ENCODE peak calls at places on chromosome 11, in ten cellular contexts. One of them, this sample, is unnamed.

GRCh38 chr11:110158317-110159200 is 65.4 kb downstream of the ZC3H12C start:
- DNase-seq in CD4-positive, CD25-positive, alpha-beta regulatory T cell: no peak
- DNase-seq in GM23248: no peak
- DNase-seq in IMR-90: no peak
- DNase-seq in body of pancreas: no peak
- DNase-seq in mesendoderm: peak; percentile 81
- DNase-seq in naive thymus-derived CD4-positive, alpha-beta T cell: no peak
- DNase-seq in sigmoid colon: no peak
- DNase-seq in uterus: no peak
- DNase-seq in endodermal cell: no peak
- DNase-seq in this sample: no peak

GRCh38 chr11:63888170-63889086 is 28.5 kb downstream of the RCOR2 start:
- DNase-seq in CD4-positive, CD25-positive, alpha-beta regulatory T cell: peak; percentile 75
- DNase-seq in GM23248: peak; percentile 78
- DNase-seq in IMR-90: peak; percentile 52
- DNase-seq in body of pancreas: peak; percentile 87
- DNase-seq in mesendoderm: peak; percentile 90
- DNase-seq in naive thymus-derived CD4-positive, alpha-beta T cell: peak; percentile 73
- DNase-seq in sigmoid colon: peak; percentile 81
- DNase-seq in uterus: peak; percentile 58
- DNase-seq in endodermal cell: peak; percentile 90
- DNase-seq in this sample: peak; percentile 59

GRCh38 chr11:111735262-111736116 is 30.7 kb downstream of the PPP2R1B start:
- DNase-seq in CD4-positive, CD25-positive, alpha-beta regulatory T cell: no peak
- DNase-seq in GM23248: peak; percentile 99
- DNase-seq in IMR-90: peak; percentile 99
- DNase-seq in body of pancreas: peak; percentile 68
- DNase-seq in mesendoderm: peak; percentile 65
- DNase-seq in naive thymus-derived CD4-positive, alpha-beta T cell: peak; percentile 7
- DNase-seq in sigmoid colon: peak; percentile 94
- DNase-seq in uterus: peak; percentile 90
- DNase-seq in endodermal cell: peak; percentile 57
- DNase-seq in this sample: no peak

GRCh38 chr11:82989628-82990404 is 81.9 kb downstream of the RAB30 start:
- DNase-seq in CD4-positive, CD25-positive, alpha-beta regulatory T cell: peak; percentile 31
- DNase-seq in GM23248: no peak
- DNase-seq in IMR-90: no peak
- DNase-seq in body of pancreas: no peak
- DNase-seq in mesendoderm: no peak
- DNase-seq in naive thymus-derived CD4-positive, alpha-beta T cell: peak; percentile 37
- DNase-seq in sigmoid colon: no peak
- DNase-seq in uterus: no peak
- DNase-seq in endodermal cell: no peak
- DNase-seq in this sample: no peak

GRCh38 chr11:1532606-1533341 is 39.3 kb downstream of the DUSP8 start:
- DNase-seq in CD4-positive, CD25-positive, alpha-beta regulatory T cell: no peak
- DNase-seq in GM23248: peak; percentile 89
- DNase-seq in IMR-90: no peak
- DNase-seq in body of pancreas: no peak
- DNase-seq in mesendoderm: no peak
- DNase-seq in naive thymus-derived CD4-positive, alpha-beta T cell: no peak
- DNase-seq in sigmoid colon: no peak
- DNase-seq in uterus: no peak
- DNase-seq in endodermal cell: no peak
- DNase-seq in this sample: no peak

GRCh38 chr11:77779935-77780334 is 40.6 kb downstream of the RSF1 start:
- DNase-seq in CD4-positive, CD25-positive, alpha-beta regulatory T cell: no peak
- DNase-seq in GM23248: peak; percentile 40
- DNase-seq in IMR-90: peak; percentile 54
- DNase-seq in body of pancreas: no peak
- DNase-seq in mesendoderm: peak; percentile 60
- DNase-seq in naive thymus-derived CD4-positive, alpha-beta T cell: no peak
- DNase-seq in sigmoid colon: no peak
- DNase-seq in uterus: no peak
- DNase-seq in endodermal cell: no peak
- DNase-seq in this sample: no peak

GRCh38 chr11:83819936-83820549 is 533.9 kb upstream of the CCDC90B start:
- DNase-seq in CD4-positive, CD25-positive, alpha-beta regulatory T cell: peak; percentile 14
- DNase-seq in GM23248: peak; percentile 93
- DNase-seq in IMR-90: peak; percentile 79
- DNase-seq in body of pancreas: peak; percentile 54
- DNase-seq in mesendoderm: peak; percentile 55
- DNase-seq in naive thymus-derived CD4-positive, alpha-beta T cell: peak; percentile 11
- DNase-seq in sigmoid colon: no peak
- DNase-seq in uterus: peak; percentile 20
- DNase-seq in endodermal cell: no peak
- DNase-seq in this sample: peak; percentile 37

GRCh38 chr11:94513091-94513490 is 830 bp downstream of the C11orf97 start:
- DNase-seq in CD4-positive, CD25-positive, alpha-beta regulatory T cell: no peak
- DNase-seq in GM23248: no peak
- DNase-seq in IMR-90: no peak
- DNase-seq in body of pancreas: no peak
- DNase-seq in mesendoderm: no peak
- DNase-seq in naive thymus-derived CD4-positive, alpha-beta T cell: no peak
- DNase-seq in sigmoid colon: no peak
- DNase-seq in uterus: no peak
- DNase-seq in endodermal cell: no peak
- DNase-seq in this sample: no peak

GRCh38 chr11:46778416-46778815 is 59.4 kb downstream of the F2 start:
- DNase-seq in CD4-positive, CD25-positive, alpha-beta regulatory T cell: no peak
- DNase-seq in GM23248: no peak
- DNase-seq in IMR-90: no peak
- DNase-seq in body of pancreas: no peak
- DNase-seq in mesendoderm: no peak
- DNase-seq in naive thymus-derived CD4-positive, alpha-beta T cell: no peak
- DNase-seq in sigmoid colon: no peak
- DNase-seq in uterus: no peak
- DNase-seq in endodermal cell: no peak
- DNase-seq in this sample: no peak

GRCh38 chr11:76598426-76598839 is 72.1 kb downstream of the LRRC32 start:
- DNase-seq in CD4-positive, CD25-positive, alpha-beta regulatory T cell: no peak
- DNase-seq in GM23248: peak; percentile 76
- DNase-seq in IMR-90: peak; percentile 56
- DNase-seq in body of pancreas: no peak
- DNase-seq in mesendoderm: peak; percentile 74
- DNase-seq in naive thymus-derived CD4-positive, alpha-beta T cell: no peak
- DNase-seq in sigmoid colon: no peak
- DNase-seq in uterus: no peak
- DNase-seq in endodermal cell: peak; percentile 77
- DNase-seq in this sample: peak; percentile 76

GRCh38 chr11:1161410-1162152 is 3.8 kb downstream of the MUC5AC start:
- DNase-seq in CD4-positive, CD25-positive, alpha-beta regulatory T cell: no peak
- DNase-seq in GM23248: no peak
- DNase-seq in IMR-90: no peak
- DNase-seq in body of pancreas: no peak
- DNase-seq in mesendoderm: no peak
- DNase-seq in naive thymus-derived CD4-positive, alpha-beta T cell: no peak
- DNase-seq in sigmoid colon: peak; percentile 53
- DNase-seq in uterus: no peak
- DNase-seq in endodermal cell: peak; percentile 38
- DNase-seq in this sample: no peak

GRCh38 chr11:82980292-82980691 is 78.8 kb downstream of the DDIAS start:
- DNase-seq in CD4-positive, CD25-positive, alpha-beta regulatory T cell: no peak
- DNase-seq in GM23248: peak; percentile 84
- DNase-seq in IMR-90: peak; percentile 84
- DNase-seq in body of pancreas: no peak
- DNase-seq in mesendoderm: peak; percentile 34
- DNase-seq in naive thymus-derived CD4-positive, alpha-beta T cell: no peak
- DNase-seq in sigmoid colon: no peak
- DNase-seq in uterus: no peak
- DNase-seq in endodermal cell: no peak
- DNase-seq in this sample: no peak

GRCh38 chr11:35540526-35540925 is 15.1 kb upstream of the PAMR1 start:
- DNase-seq in CD4-positive, CD25-positive, alpha-beta regulatory T cell: no peak
- DNase-seq in GM23248: peak; percentile 53
- DNase-seq in IMR-90: peak; percentile 45
- DNase-seq in body of pancreas: no peak
- DNase-seq in mesendoderm: no peak
- DNase-seq in naive thymus-derived CD4-positive, alpha-beta T cell: no peak
- DNase-seq in sigmoid colon: no peak
- DNase-seq in uterus: peak; percentile 28
- DNase-seq in endodermal cell: no peak
- DNase-seq in this sample: no peak

DNA sequence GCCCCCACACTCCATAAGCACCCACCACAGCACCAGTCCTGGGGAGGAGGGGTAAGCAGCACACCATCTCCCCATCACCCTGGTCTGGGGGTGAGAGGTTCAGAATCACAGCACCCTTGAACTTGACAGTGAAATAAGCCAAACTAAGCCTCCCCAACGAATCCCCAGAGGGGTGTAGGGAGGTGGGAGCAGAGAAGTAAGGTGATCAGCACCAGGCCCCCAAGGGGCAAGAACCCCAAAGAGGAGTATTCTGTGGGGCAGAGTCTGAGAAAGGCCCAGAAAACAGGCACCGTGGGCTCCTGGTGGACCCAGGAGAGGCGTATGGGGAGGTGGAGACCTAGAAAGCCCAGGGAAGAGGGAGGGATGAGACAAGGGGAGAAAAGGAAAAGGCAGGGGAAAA is 30.9 kb downstream of the ARAP1 start:
- DNase-seq in CD4-positive, CD25-positive, alpha-beta regulatory T cell: no peak
- DNase-seq in GM23248: no peak
- DNase-seq in IMR-90: no peak
- DNase-seq in body of pancreas: no peak
- DNase-seq in mesendoderm: no peak
- DNase-seq in naive thymus-derived CD4-positive, alpha-beta T cell: no peak
- DNase-seq in sigmoid colon: no peak
- DNase-seq in uterus: no peak
- DNase-seq in endodermal cell: no peak
- DNase-seq in this sample: no peak
- H3K4me1 ChIP-seq in CD4-positive, CD25-positive, alpha-beta regulatory T cell: peaks cover 70% of the 10 kb centered on the region
- H3K4me1 ChIP-seq in GM23248: peaks cover 14% of the 10 kb centered on the region
- H3K4me1 ChIP-seq in IMR-90: peaks cover 27% of the 10 kb centered on the region
- H3K4me1 ChIP-seq in body of pancreas: peaks cover 67% of the 10 kb centered on the region
- H3K4me1 ChIP-seq in mesendoderm: peaks cover 10% of the 10 kb centered on the region
- H3K4me1 ChIP-seq in naive thymus-derived CD4-positive, alpha-beta T cell: peaks cover 49% of the 10 kb centered on the region
- H3K4me1 ChIP-seq in sigmoid colon: peaks cover 77% of the 10 kb centered on the region
- H3K4me1 ChIP-seq in uterus: no peaks in the 10 kb centered on the region
- H3K4me1 ChIP-seq in endodermal cell: peaks cover 6% of the 10 kb centered on the region
- H3K4me1 ChIP-seq in this sample: peaks cover 21% of the 10 kb centered on the region

DNA sequence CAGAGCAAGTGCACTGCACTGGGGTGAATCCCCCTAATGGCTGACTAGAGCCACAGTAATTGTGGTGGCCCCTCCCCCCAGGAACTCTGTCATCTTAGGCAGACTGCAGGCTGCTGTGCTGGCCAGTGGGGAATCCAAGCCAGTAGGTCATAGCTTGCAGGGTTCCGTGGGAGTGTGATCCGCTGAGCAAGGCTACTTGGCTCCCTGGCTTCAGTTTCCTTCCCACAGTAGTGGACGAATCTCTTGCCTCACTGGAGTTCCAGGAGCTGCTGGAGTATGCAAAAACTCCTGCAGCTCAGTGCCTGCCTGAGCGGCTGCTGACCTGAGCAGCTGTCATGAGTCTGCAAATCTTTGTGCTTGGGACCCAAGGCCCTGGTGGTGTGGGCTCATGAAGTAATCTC is 13.2 kb downstream of the OOSP3 start:
- DNase-seq in CD4-positive, CD25-positive, alpha-beta regulatory T cell: no peak
- DNase-seq in GM23248: peak; percentile 10
- DNase-seq in IMR-90: no peak
- DNase-seq in body of pancreas: no peak
- DNase-seq in mesendoderm: peak; percentile 88
- DNase-seq in naive thymus-derived CD4-positive, alpha-beta T cell: no peak
- DNase-seq in sigmoid colon: no peak
- DNase-seq in uterus: no peak
- DNase-seq in endodermal cell: peak; percentile 87
- DNase-seq in this sample: peak; percentile 51
- H3K4me3 ChIP-seq in CD4-positive, CD25-positive, alpha-beta regulatory T cell: no peak overlapping the region
- H3K4me3 ChIP-seq in GM23248: no peak overlapping the region
- H3K4me3 ChIP-seq in IMR-90: no peak overlapping the region
- H3K4me3 ChIP-seq in body of pancreas: no peak overlapping the region
- H3K4me3 ChIP-seq in mesendoderm: no peak overlapping the region
- H3K4me3 ChIP-seq in naive thymus-derived CD4-positive, alpha-beta T cell: no peak overlapping the region
- H3K4me3 ChIP-seq in sigmoid colon: no peak overlapping the region
- H3K4me3 ChIP-seq in uterus: no peak overlapping the region
- H3K4me3 ChIP-seq in endodermal cell: no peak overlapping the region
- H3K4me3 ChIP-seq in this sample: no peak overlapping the region

DNA sequence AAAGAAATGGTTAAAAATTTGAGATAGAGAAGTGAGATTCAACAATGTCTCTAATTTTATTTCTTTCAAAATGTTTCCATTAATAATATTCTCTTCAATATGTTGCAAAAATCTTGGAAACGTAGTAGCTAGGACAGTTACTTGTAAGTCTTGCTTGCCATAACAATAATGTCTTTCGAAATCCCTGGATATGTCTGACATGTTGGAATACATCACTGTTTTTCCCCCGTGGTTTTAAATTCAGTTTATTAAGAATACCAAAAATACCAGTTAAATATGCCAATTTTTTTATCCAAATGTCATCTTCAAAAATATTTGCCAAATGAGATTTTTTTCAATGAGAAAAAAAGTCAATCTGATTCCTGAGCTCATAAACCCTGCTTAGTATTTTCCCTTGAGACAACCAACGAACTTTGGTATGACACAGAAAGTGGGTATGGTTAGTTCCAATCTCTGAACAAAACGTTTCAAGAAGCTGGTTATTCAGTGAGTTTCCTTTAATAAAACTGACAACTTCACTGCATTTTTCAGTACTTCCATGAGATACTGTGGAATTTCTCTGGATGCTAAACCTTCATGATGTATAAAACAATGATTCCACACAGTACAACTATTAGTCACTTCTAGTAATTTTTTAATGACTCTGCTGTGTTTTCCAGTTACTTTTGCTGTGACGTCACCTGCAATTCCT is 36.7 kb upstream of the AMPD3 start:
- DNase-seq in CD4-positive, CD25-positive, alpha-beta regulatory T cell: no peak
- DNase-seq in GM23248: peak; percentile 86
- DNase-seq in IMR-90: peak; percentile 27
- DNase-seq in body of pancreas: no peak
- DNase-seq in mesendoderm: no peak
- DNase-seq in naive thymus-derived CD4-positive, alpha-beta T cell: no peak
- DNase-seq in sigmoid colon: no peak
- DNase-seq in uterus: no peak
- DNase-seq in endodermal cell: no peak
- DNase-seq in this sample: no peak
- H3K4me1 ChIP-seq in CD4-positive, CD25-positive, alpha-beta regulatory T cell: no peaks in the 10 kb centered on the region
- H3K4me1 ChIP-seq in GM23248: peaks cover 20% of the 10 kb centered on the region
- H3K4me1 ChIP-seq in IMR-90: peaks cover 4% of the 10 kb centered on the region
- H3K4me1 ChIP-seq in body of pancreas: no peaks in the 10 kb centered on the region
- H3K4me1 ChIP-seq in mesendoderm: no peaks in the 10 kb centered on the region
- H3K4me1 ChIP-seq in naive thymus-derived CD4-positive, alpha-beta T cell: peaks cover 8% of the 10 kb centered on the region
- H3K4me1 ChIP-seq in sigmoid colon: peaks cover 2% of the 10 kb centered on the region
- H3K4me1 ChIP-seq in uterus: no peaks in the 10 kb centered on the region
- H3K4me1 ChIP-seq in endodermal cell: no peaks in the 10 kb centered on the region
- H3K4me1 ChIP-seq in this sample: no peaks in the 10 kb centered on the region

DNA sequence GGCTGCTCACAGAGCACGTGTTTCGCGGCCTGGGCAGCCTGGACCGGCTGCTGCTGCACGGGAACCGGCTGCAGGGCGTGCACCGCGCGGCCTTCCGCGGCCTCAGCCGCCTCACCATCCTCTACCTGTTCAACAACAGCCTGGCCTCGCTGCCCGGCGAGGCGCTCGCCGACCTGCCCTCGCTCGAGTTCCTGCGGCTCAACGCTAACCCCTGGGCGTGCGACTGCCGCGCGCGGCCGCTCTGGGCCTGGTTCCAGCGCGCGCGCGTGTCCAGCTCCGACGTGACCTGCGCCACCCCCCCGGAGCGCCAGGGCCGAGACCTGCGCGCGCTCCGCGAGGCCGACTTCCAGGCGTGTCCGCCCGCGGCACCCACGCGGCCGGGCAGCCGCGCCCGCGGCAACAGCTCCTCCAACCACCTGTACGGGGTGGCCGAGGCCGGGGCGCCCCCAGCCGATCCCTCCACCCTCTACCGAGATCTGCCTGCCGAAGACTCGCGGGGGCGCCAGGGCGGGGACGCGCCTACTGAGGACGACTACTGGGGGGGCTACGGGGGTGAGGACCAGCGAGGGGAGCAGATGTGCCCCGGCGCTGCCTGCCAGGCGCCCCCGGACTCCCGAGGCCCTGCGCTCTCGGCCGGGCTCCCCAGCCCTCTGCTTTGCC is 16.0 kb downstream of the RTN4RL2 start:
- DNase-seq in CD4-positive, CD25-positive, alpha-beta regulatory T cell: no peak
- DNase-seq in GM23248: no peak
- DNase-seq in IMR-90: no peak
- DNase-seq in body of pancreas: peak; percentile 71
- DNase-seq in mesendoderm: no peak
- DNase-seq in naive thymus-derived CD4-positive, alpha-beta T cell: no peak
- DNase-seq in sigmoid colon: no peak
- DNase-seq in uterus: no peak
- DNase-seq in endodermal cell: peak; percentile 77
- DNase-seq in this sample: peak; percentile 67
- H3K4me3 ChIP-seq in CD4-positive, CD25-positive, alpha-beta regulatory T cell: no peak overlapping the region
- H3K4me3 ChIP-seq in GM23248: no peak overlapping the region
- H3K4me3 ChIP-seq in IMR-90: peak overlapping the region; percentile 30
- H3K4me3 ChIP-seq in body of pancreas: no peak overlapping the region
- H3K4me3 ChIP-seq in mesendoderm: no peak overlapping the region
- H3K4me3 ChIP-seq in naive thymus-derived CD4-positive, alpha-beta T cell: peak overlapping the region; percentile 51
- H3K4me3 ChIP-seq in sigmoid colon: peak overlapping the region; percentile 15
- H3K4me3 ChIP-seq in uterus: peak overlapping the region; percentile 12
- H3K4me3 ChIP-seq in endodermal cell: peak overlapping the region; percentile 45
- H3K4me3 ChIP-seq in this sample: peak overlapping the region; percentile 63